ENCODE peak calls at places on chromosome 9, in five cellular contexts. T is K562, D is GM12878, X is upper lobe of left lung, U is HepG2. Q is an unnamed sample.

GRCh38 chr9:124196814-124197176 is 61.0 kb upstream of the NEK6 start:
- ATAC-seq in T (no peak), D (no peak), X (no peak), U (no peak), Q (no peak)

GRCh38 chr9:80650964-80651555 is 1038.3 kb downstream of the TLE1 start:
- ATAC-seq in T (no peak), D (no peak), X (peak), U (no peak), Q (peak)

GRCh38 chr9:95447660-95448420 is 68.9 kb downstream of the PTCH1 start:
- ATAC-seq in T (no peak), D (no peak), X (no peak), U (no peak), Q (no peak)

GRCh38 chr9:80893190-80893589 is 796.2 kb downstream of the TLE1 start:
- ATAC-seq in T (no peak), D (no peak), X (no peak), U (no peak), Q (no peak)

GRCh38 chr9:134564431-134565170 is 77.0 kb upstream of the COL5A1 start:
- ATAC-seq in T (no peak), D (no peak), X (no peak), U (no peak), Q (no peak)

GRCh38 chr9:89869774-89870173 is 265.0 kb downstream of the GADD45G start:
- ATAC-seq in T (peak), D (no peak), X (no peak), U (peak), Q (no peak)

GRCh38 chr9:125189011-125189360 is 617 bp downstream of the PPP6C start:
- ATAC-seq in T (peak), D (peak), X (peak), U (peak), Q (no peak)

GRCh38 chr9:115524467-115525059 is 406.6 kb upstream of the TNC start:
- ATAC-seq in T (no peak), D (peak), X (peak), U (peak), Q (peak)

GRCh38 chr9:130713286-130713975 is 19.9 kb downstream of the EXOSC2 start:
- ATAC-seq in T (peak), D (peak), X (no peak), U (no peak), Q (no peak)

GRCh38 chr9:89802809-89803355 is 198.1 kb downstream of the GADD45G start:
- ATAC-seq in T (no peak), D (no peak), X (no peak), U (no peak), Q (peak)

GRCh38 chr9:112520069-112520468 is 33.4 kb downstream of the KIAA1958 start:
- ATAC-seq in T (no peak), D (no peak), X (no peak), U (no peak), Q (no peak)

GRCh38 chr9:16640649-16641048 is 229.8 kb downstream of the BNC2 start:
- ATAC-seq in T (no peak), D (peak), X (no peak), U (peak), Q (no peak)

GRCh38 chr9:19409406-19410194 is 791 bp downstream of the ACER2 start:
- ATAC-seq in T (peak), D (peak), X (peak), U (peak), Q (peak)

GRCh38 chr9:13675638-13676000 is 396.1 kb upstream of the MPDZ start:
- ATAC-seq in T (no peak), D (no peak), X (no peak), U (no peak), Q (no peak)

GRCh38 chr9:110370316-110370715 is 32.7 kb upstream of the TXNDC8 start:
- ATAC-seq in T (peak), D (no peak), X (no peak), U (no peak), Q (no peak)

GRCh38 chr9:136147890-136148714 is 29.4 kb upstream of the TMEM250 start:
- ATAC-seq in T (no peak), D (no peak), X (no peak), U (no peak), Q (no peak)

GRCh38 chr9:130860458-130861316 is 25.6 kb downstream of the ABL1 start:
- ATAC-seq in T (peak), D (no peak), X (peak), U (no peak), Q (peak)

GRCh38 chr9:95100071-95100627 is 217.4 kb downstream of the FANCC start:
- ATAC-seq in T (no peak), D (no peak), X (no peak), U (no peak), Q (no peak)

GRCh38 chr9:133706651-133707050 is 31.5 kb downstream of the SARDH start:
- ATAC-seq in T (no peak), D (no peak), X (no peak), U (no peak), Q (no peak)

GRCh38 chr9:106675780-106676179 is 187.2 kb upstream of the ZNF462 start:
- ATAC-seq in T (no peak), D (no peak), X (no peak), U (no peak), Q (no peak)

GRCh38 chr9:3261484-3261883 is 264.3 kb downstream of the RFX3 start:
- ATAC-seq in T (peak), D (no peak), X (no peak), U (no peak), Q (no peak)

GRCh38 chr9:97560851-97561250 is 59.4 kb downstream of the TMOD1 start:
- ATAC-seq in T (no peak), D (no peak), X (no peak), U (no peak), Q (no peak)

GRCh38 chr9:118929317-118929716 is 439.9 kb downstream of the BRINP1 start:
- ATAC-seq in T (no peak), D (no peak), X (no peak), U (no peak), Q (no peak)

GRCh38 chr9:88535226-88535931 is 401 bp downstream of the NXNL2 start:
- ATAC-seq in T (peak), D (no peak), X (peak), U (no peak), Q (peak)

GRCh38 chr9:71763752-71764332 is 4.5 kb downstream of the CEMIP2 start:
- ATAC-seq in T (no peak), D (no peak), X (no peak), U (no peak), Q (no peak)

GRCh38 chr9:111915425-111915758 is 18.8 kb downstream of the UGCG start:
- ATAC-seq in T (no peak), D (peak), X (no peak), U (no peak), Q (no peak)

GRCh38 chr9:127927457-127928231 is 2.9 kb downstream of the PIP5KL1 start:
- ATAC-seq in T (peak), D (peak), X (peak), U (peak), Q (no peak)

GRCh38 chr9:107090218-107090617 is 192.9 kb upstream of the RAD23B start:
- ATAC-seq in T (no peak), D (no peak), X (no peak), U (no peak), Q (no peak)

GRCh38 chr9:37788328-37788727 is 3.5 kb upstream of the EXOSC3 start:
- ATAC-seq in T (no peak), D (no peak), X (no peak), U (no peak), Q (no peak)

GRCh38 chr9:37790096-37790495 is 5.2 kb upstream of the EXOSC3 start:
- ATAC-seq in T (no peak), D (no peak), X (no peak), U (no peak), Q (no peak)

GRCh38 chr9:37787059-37787458 is 2.2 kb upstream of the EXOSC3 start:
- ATAC-seq in T (no peak), D (no peak), X (peak), U (no peak), Q (no peak)

GRCh38 chr9:37784291-37784639 is 599 bp downstream of the EXOSC3 start:
- ATAC-seq in T (no peak), D (no peak), X (no peak), U (no peak), Q (no peak)

DNA sequence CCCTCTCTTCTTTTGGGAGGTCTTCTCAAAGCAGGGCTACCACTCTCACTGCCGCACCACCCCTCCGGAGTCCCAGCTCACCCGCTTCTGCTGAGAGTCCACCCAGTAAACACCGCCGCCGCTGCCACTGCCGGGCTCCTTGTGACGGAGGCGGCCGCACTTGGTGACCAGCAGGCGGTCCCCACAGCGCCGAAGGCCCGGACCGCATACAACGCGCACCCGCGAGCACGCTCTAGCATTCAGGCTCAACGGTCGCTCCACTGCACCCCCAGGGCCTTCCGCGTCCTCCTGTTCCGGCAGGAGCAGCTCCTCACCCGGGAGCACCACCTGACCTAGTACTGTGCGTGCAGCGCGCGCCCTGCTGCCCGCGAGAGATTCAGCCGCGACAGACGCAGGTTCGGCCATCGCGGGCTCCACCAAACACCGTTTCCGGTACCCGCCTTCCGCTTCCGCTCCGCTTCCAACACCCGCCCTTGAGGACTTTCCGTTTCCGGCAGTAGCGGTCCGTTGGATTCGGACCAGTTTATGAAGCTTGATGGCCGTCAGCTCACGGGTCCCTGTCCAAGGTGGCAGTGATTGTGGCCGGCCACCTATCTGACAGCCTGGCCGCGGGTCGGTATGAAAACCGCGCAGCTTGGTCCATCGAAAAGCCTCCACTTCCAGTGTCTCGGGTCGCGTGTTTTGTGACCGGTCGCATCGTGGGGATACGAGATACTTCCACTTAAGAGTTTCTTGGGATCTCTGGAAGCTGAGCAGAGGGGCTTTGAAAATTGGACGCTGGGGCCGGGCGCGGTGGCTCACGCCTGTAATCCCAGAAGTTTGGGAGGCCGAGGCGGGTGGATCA is at the start of gene EXOSC3:
- ATAC-seq in T (peak), D (peak), X (peak), U (peak), Q (peak)
- TF ChIP-seq POLR2A in T (peak), D (peak), X (no peak), U (peak), Q (peak)

DNA sequence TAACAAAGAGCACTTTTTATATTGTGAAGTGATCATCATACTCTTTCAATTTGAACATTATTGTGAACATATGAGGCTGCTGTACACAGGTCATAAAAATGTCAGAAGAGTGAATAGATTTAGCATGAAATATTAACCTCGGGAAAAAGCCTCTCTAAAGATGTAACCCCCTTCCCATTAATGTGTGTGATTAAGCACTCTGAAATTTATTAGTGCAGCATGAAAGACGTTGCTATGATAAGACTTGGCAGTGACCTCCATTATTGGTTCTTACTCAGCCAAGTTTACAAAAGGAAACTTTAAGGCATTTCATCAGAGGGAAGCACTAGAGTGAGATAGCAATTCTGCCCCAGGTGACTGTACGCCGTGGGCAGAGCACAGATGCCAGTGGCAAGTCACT is 326.5 kb downstream of the NTRK2 start:
- ATAC-seq in T (no peak), D (no peak), X (no peak), U (no peak), Q (no peak)
- TF ChIP-seq EP300 in T (no peak), D (no peak), X (no peak), U (no peak), Q (no peak)

GRCh38 chr9:83166369-83166768 is 103.4 kb upstream of the RASEF start:
- ATAC-seq in T (no peak), D (no peak), X (peak), U (peak), Q (no peak)

GRCh38 chr9:83167126-83167525 is 104.2 kb upstream of the RASEF start:
- ATAC-seq in T (no peak), D (no peak), X (peak), U (no peak), Q (no peak)
- TF ChIP-seq POLR2AphosphoS5 in T (no peak), D (no peak), X (no peak), U (no peak), Q (no peak)

DNA sequence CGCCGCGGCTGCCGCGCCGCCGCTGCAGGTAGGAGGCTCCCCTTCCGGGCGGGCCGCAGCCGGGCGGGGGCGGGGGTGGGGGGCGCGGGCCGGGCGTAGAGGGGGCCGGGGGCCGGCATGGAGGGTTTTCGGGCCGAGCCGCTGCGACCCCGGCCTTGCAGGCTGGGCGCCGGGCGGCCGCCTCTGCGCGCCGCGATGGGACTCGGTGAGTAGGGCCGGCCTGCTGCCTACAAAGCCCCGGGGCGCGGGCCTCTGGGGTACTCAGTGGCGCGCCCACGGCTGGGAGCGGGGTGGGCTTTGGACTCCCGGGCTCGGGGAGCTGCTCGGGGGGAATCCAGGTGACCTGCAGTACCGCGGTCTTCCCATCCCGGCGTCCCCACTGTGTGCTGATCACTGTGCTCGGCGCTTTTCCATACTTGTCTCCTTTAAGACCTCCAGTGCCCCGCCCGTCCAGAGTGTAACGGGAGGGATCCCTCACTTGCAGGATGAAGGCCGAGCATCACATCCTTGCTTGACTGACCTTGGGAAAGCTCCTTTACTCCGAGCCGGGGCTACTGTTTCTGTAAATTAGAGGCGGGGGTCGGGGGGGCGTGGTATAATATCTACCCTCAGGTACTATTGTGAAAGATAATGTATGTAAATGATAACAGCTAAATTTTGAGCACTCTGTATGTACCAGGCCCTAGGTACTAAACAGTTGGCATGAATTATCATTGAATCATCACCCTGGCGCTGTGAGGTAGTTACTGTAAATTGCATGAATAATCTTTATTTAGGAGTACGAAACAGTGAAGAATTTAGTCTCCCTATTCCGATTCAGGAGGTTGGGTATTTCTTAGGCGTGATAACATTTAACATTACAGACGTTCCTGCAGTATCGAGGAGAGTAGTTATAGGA is 672 bp downstream of the MSANTD3 start:
- ATAC-seq in T (peak), D (peak), X (peak), U (peak), Q (peak)
- TF ChIP-seq POLR2A in T (no peak), D (no peak), X (no peak), U (peak), Q (no peak)

GRCh38 chr9:121780177-121780576 is 128.7 kb downstream of the DAB2IP start:
- ATAC-seq in T (no peak), D (no peak), X (no peak), U (no peak), Q (no peak)

GRCh38 chr9:121781143-121781542 is 129.7 kb downstream of the DAB2IP start:
- ATAC-seq in T (no peak), D (no peak), X (no peak), U (no peak), Q (no peak)

GRCh38 chr9:121778252-121779225 is 127.1 kb downstream of the DAB2IP start:
- ATAC-seq in T (no peak), D (no peak), X (no peak), U (no peak), Q (no peak)

GRCh38 chr9:121780641-121781040 is 129.2 kb downstream of the DAB2IP start:
- ATAC-seq in T (no peak), D (no peak), X (no peak), U (no peak), Q (no peak)

GRCh38 chr9:121779381-121780117 is 128.1 kb downstream of the DAB2IP start:
- ATAC-seq in T (no peak), D (peak), X (no peak), U (no peak), Q (peak)
- TF ChIP-seq EP300 in T (no peak), D (no peak), X (no peak), U (no peak), Q (no peak)

GRCh38 chr9:35553670-35554543 is 51.2 kb upstream of the TESK1 start:
- ATAC-seq in T (peak), D (peak), X (peak), U (peak), Q (peak)
- TF ChIP-seq POLR2AphosphoS5 in T (no peak), D (no peak), X (peak), U (no peak), Q (peak)

GRCh38 chr9:37030591-37030939 is 3.5 kb downstream of the PAX5 start:
- ATAC-seq in T (no peak), D (peak), X (no peak), U (no peak), Q (no peak)

GRCh38 chr9:37028425-37029031 is 5.5 kb downstream of the PAX5 start:
- ATAC-seq in T (no peak), D (no peak), X (no peak), U (no peak), Q (no peak)

GRCh38 chr9:37029304-37029775 is 4.7 kb downstream of the PAX5 start:
- ATAC-seq in T (no peak), D (peak), X (no peak), U (no peak), Q (no peak)

GRCh38 chr9:37031081-37031480 is 3.0 kb downstream of the PAX5 start:
- ATAC-seq in T (no peak), D (no peak), X (no peak), U (no peak), Q (no peak)

DNA sequence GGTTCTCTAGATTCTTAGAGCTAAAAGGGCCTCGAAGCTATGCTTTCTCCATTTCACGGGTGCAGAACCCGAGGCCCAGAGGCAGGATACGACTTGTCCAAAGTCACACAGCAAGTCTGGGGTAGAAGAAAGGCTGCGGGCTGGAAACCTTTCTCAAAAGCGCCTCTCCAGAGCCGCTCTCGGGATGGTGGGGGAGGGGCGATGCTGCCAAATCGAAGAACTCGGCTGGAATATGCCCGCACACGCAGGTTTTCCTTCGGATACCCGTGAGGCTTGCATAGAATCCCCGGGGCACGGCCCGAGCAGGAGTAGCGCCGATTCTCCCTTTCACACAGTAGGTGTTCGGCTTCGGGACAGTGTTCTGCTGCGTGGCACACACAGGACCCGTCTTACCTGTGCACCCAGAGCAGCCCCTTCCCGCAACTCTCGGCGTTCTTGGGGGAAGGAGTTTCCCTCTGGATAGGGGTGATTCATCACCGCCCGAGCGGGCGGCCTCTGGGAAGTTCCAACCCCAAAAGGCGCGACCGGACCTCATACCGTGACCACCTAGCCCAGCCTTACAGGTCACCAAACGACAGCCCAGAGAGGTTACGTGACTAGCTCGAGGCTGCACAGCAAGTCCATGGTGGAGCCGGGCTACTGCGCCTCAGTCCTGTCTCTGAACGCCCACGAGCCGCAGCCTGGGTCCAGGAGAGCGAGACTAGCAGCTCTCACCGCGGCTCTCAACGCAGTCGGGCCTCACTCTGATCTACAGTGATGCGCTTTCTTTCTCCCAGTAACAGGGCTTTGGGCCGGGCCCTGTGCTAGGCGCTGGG is 4.1 kb downstream of the PAX5 start:
- ATAC-seq in T (no peak), D (peak), X (no peak), U (no peak), Q (no peak)
- TF ChIP-seq POLR2A in T (no peak), D (no peak), X (no peak), U (no peak), Q (no peak)

GRCh38 chr9:6015278-6016157 is at the start of gene RANBP6:
- ATAC-seq in T (peak), D (peak), X (peak), U (peak), Q (peak)
- TF ChIP-seq EP300 in T (no peak), D (no peak), X (no peak), U (no peak), Q (no peak)